ENCODE peak calls at places on chromosomes 4 and X, in nine cellular contexts. L is activated CD8-positive, alpha-beta memory T cell treated with anti-CD3 and anti-CD28 coated beads for 4 hours; O is AG04449; Z is HT1080; V is activated CD4-positive, alpha-beta T cell treated with anti-CD3 and anti-CD28 coated beads, Interleukin-2, amount 10 ng/mL, durations not matched to agents 7 days and 5 days; N is foreskin fibroblast; T is skeletal muscle cell; B is A549; E is lower lobe of right lung. A is an unnamed sample.

GRCh38 chr4:2247128-2248043 is 5.5 kb upstream of the HAUS3 start:
- DNase-seq in T (no peak), L (no peak), Z (no peak), N (no peak), O (no peak), V (no peak), E (peak; percentile 42), B (no peak), A (peak; percentile 29)

GRCh38 chr4:95388911-95389310 is 159.9 kb downstream of the UNC5C start:
- DNase-seq in L (no peak), E (no peak), O (no peak), N (no peak), V (no peak), B (no peak), T (no peak), Z (no peak), A (no peak)

GRCh38 chr4:54475546-54475945 is 182.2 kb upstream of the KIT start:
- DNase-seq in N (no peak), O (no peak), V (no peak), L (no peak), E (no peak), B (no peak), T (no peak), Z (no peak), A (no peak)

GRCh38 chrX:141811438-141811837 is 26.7 kb upstream of the MAGEC3 start:
- DNase-seq in B (no peak), T (no peak), V (no peak), L (no peak), N (no peak), E (no peak), Z (no peak), O (no peak), A (no peak)

GRCh38 chrX:103918050-103918449 is 44.4 kb upstream of the TMSB15B start:
- DNase-seq in O (no peak), V (peak; percentile 51), Z (peak; percentile 83), B (peak; percentile 67), T (peak; percentile 20), E (peak; percentile 43), N (peak; percentile 74), L (no peak), A (peak; percentile 25)

GRCh38 chrX:115232933-115233496 is 881 bp downstream of the LRCH2 start:
- DNase-seq in O (no peak), E (no peak), L (no peak), T (no peak), B (no peak), Z (peak; percentile 1), V (no peak), N (peak; percentile 31), A (no peak)

GRCh38 chr4:99324978-99325377 is 3.8 kb upstream of the ADH1B start:
- DNase-seq in O (peak; percentile 19), V (no peak), T (peak; percentile 81), Z (no peak), B (no peak), E (no peak), N (peak; percentile 92), L (no peak), A (peak; percentile 54)

GRCh38 chrX:14934423-14934822 is 61.2 kb downstream of the MOSPD2 start:
- DNase-seq in L (no peak), N (no peak), B (no peak), O (no peak), V (no peak), Z (no peak), T (no peak), E (no peak), A (no peak)

GRCh38 chr4:106624674-106625073 is 256.1 kb upstream of the GIMD1 start:
- DNase-seq in L (no peak), Z (no peak), V (no peak), E (no peak), O (no peak), B (no peak), N (no peak), T (no peak), A (no peak)

GRCh38 chrX:11380187-11380586 is 87.0 kb downstream of the AMELX start:
- DNase-seq in E (no peak), Z (no peak), B (no peak), N (peak; percentile 53), V (no peak), O (no peak), T (no peak), L (no peak), A (no peak)

GRCh38 chrX:19624754-19625153 is 109.4 kb upstream of the MAP3K15 start:
- DNase-seq in B (no peak), L (no peak), N (peak; percentile 11), O (no peak), T (no peak), Z (peak; percentile 1), E (no peak), V (no peak), A (no peak)

GRCh38 chr4:76637704-76638361 is 202.8 kb downstream of the SHROOM3 start:
- DNase-seq in N (peak; percentile 69), L (no peak), Z (peak; percentile 27), B (no peak), T (no peak), O (no peak), V (no peak), E (no peak), A (no peak)

GRCh38 chrX:16946971-16947562 is 609 bp downstream of the REPS2 start:
- DNase-seq in O (no peak), L (no peak), V (no peak), T (no peak), N (no peak), Z (no peak), B (no peak), E (peak; percentile 47), A (peak; percentile 4)

GRCh38 chr4:84167089-84167488 is 332.0 kb downstream of the NKX6-1 start:
- DNase-seq in O (no peak), T (no peak), L (no peak), Z (no peak), V (no peak), B (no peak), N (no peak), E (no peak), A (no peak)

GRCh38 chr4:145779319-145779801 is 99.4 kb downstream of the C4orf51 start:
- DNase-seq in L (no peak), O (no peak), B (no peak), N (no peak), E (no peak), T (no peak), Z (no peak), V (no peak), A (no peak)